ENCODE peak calls at places on chromosomes 16 and 17, in six cellular contexts. One of them, this sample, is unnamed. For H3K36me3, the result is how much of the 10 kb centered on the place peaks cover.

GRCh38 chr16:55012793-55013192 is 82.1 kb downstream of the IRX5 start:
- DNase-seq in spleen: no peak
- DNase-seq in fibroblast of lung: no peak
- DNase-seq in PC-3: no peak
- DNase-seq in psoas muscle: no peak
- DNase-seq in PC-9: no peak
- DNase-seq in this sample: no peak

GRCh38 chr17:77291591-77292386 is 151.0 kb downstream of the SEC14L1 start:
- DNase-seq in psoas muscle: no peak
- DNase-seq in PC-3: peak
- DNase-seq in fibroblast of lung: peak
- DNase-seq in PC-9: no peak
- DNase-seq in spleen: no peak
- DNase-seq in this sample: no peak

GRCh38 chr16:66924527-66925321 is 611 bp downstream of the RRAD start:
- DNase-seq in PC-9: peak
- DNase-seq in spleen: no peak
- DNase-seq in PC-3: peak
- DNase-seq in psoas muscle: peak
- DNase-seq in fibroblast of lung: no peak
- DNase-seq in this sample: peak

GRCh38 chr17:1529863-1530262 is 13.5 kb upstream of the INPP5K start:
- DNase-seq in psoas muscle: no peak
- DNase-seq in fibroblast of lung: no peak
- DNase-seq in PC-9: no peak
- DNase-seq in PC-3: no peak
- DNase-seq in spleen: no peak
- DNase-seq in this sample: no peak

GRCh38 chr16:88770459-88771293 is 14.3 kb downstream of the PIEZO1 start:
- DNase-seq in PC-3: peak
- DNase-seq in psoas muscle: peak
- DNase-seq in fibroblast of lung: peak
- DNase-seq in PC-9: peak
- DNase-seq in spleen: peak
- DNase-seq in this sample: peak

GRCh38 chr16:54473201-54473993 is 186.8 kb upstream of the IRX3 start:
- DNase-seq in fibroblast of lung: no peak
- DNase-seq in psoas muscle: no peak
- DNase-seq in spleen: no peak
- DNase-seq in PC-9: no peak
- DNase-seq in PC-3: no peak
- DNase-seq in this sample: no peak

GRCh38 chr16:26071383-26071782 is 379.6 kb downstream of the HS3ST4 start:
- DNase-seq in PC-9: no peak
- DNase-seq in psoas muscle: no peak
- DNase-seq in spleen: no peak
- DNase-seq in fibroblast of lung: no peak
- DNase-seq in PC-3: no peak
- DNase-seq in this sample: no peak

GRCh38 chr16:27827765-27828164 is 235.7 kb downstream of the GSG1L start:
- DNase-seq in spleen: peak
- DNase-seq in fibroblast of lung: no peak
- DNase-seq in psoas muscle: no peak
- DNase-seq in PC-9: no peak
- DNase-seq in PC-3: no peak
- DNase-seq in this sample: no peak

GRCh38 chr16:82629441-82630027 is 2.8 kb downstream of the CDH13 start:
- DNase-seq in fibroblast of lung: peak
- DNase-seq in psoas muscle: no peak
- DNase-seq in PC-3: peak
- DNase-seq in PC-9: no peak
- DNase-seq in spleen: no peak
- DNase-seq in this sample: peak

GRCh38 chr16:1706386-1707192 is 594 bp downstream of the MAPK8IP3 start:
- DNase-seq in spleen: no peak
- DNase-seq in fibroblast of lung: peak
- DNase-seq in PC-3: no peak
- DNase-seq in PC-9: no peak
- DNase-seq in psoas muscle: no peak
- DNase-seq in this sample: peak

GRCh38 chr17:47785538-47786123 is 36.0 kb downstream of the OSBPL7 start:
- DNase-seq in PC-9: no peak
- DNase-seq in PC-3: peak
- DNase-seq in spleen: no peak
- DNase-seq in fibroblast of lung: peak
- DNase-seq in psoas muscle: no peak
- DNase-seq in this sample: peak

GRCh38 chr17:46176975-46177374 is 16.3 kb downstream of the KANSL1 start:
- DNase-seq in PC-9: no peak
- DNase-seq in psoas muscle: no peak
- DNase-seq in spleen: no peak
- DNase-seq in fibroblast of lung: no peak
- DNase-seq in PC-3: no peak
- DNase-seq in this sample: no peak

GRCh38 chr17:51279183-51279582 is 18.8 kb downstream of the UTP18 start:
- DNase-seq in psoas muscle: no peak
- DNase-seq in PC-3: no peak
- DNase-seq in PC-9: no peak
- DNase-seq in spleen: no peak
- DNase-seq in fibroblast of lung: no peak
- DNase-seq in this sample: no peak

GRCh38 chr17:60170835-60171752 is 21.3 kb downstream of the CA4 start:
- DNase-seq in PC-3: no peak
- DNase-seq in fibroblast of lung: no peak
- DNase-seq in PC-9: no peak
- DNase-seq in spleen: no peak
- DNase-seq in psoas muscle: no peak
- DNase-seq in this sample: peak

GRCh38 chr17:74584714-74585113 is 7.4 kb downstream of the CD300LD start:
- DNase-seq in spleen: no peak
- DNase-seq in PC-3: no peak
- DNase-seq in psoas muscle: no peak
- DNase-seq in fibroblast of lung: no peak
- DNase-seq in PC-9: no peak
- DNase-seq in this sample: no peak

GRCh38 chr16:82755570-82756282 is 129.0 kb downstream of the CDH13 start:
- DNase-seq in spleen: no peak
- DNase-seq in psoas muscle: no peak
- DNase-seq in PC-9: no peak
- DNase-seq in fibroblast of lung: peak
- DNase-seq in PC-3: no peak
- DNase-seq in this sample: no peak

GRCh38 chr17:79826210-79826680 is 13.0 kb downstream of the CBX4 start:
- DNase-seq in PC-3: no peak
- DNase-seq in psoas muscle: no peak
- DNase-seq in spleen: no peak
- DNase-seq in fibroblast of lung: no peak
- DNase-seq in PC-9: no peak
- DNase-seq in this sample: peak

GRCh38 chr17:12790806-12791148 is 1.5 kb downstream of the ARHGAP44 start:
- DNase-seq in PC-3: no peak
- DNase-seq in fibroblast of lung: no peak
- DNase-seq in PC-9: no peak
- DNase-seq in spleen: no peak
- DNase-seq in psoas muscle: no peak
- DNase-seq in this sample: no peak

GRCh38 chr17:28125530-28126382 is 83.3 kb downstream of the NLK start:
- DNase-seq in PC-3: no peak
- DNase-seq in PC-9: no peak
- DNase-seq in fibroblast of lung: no peak
- DNase-seq in spleen: no peak
- DNase-seq in psoas muscle: no peak
- DNase-seq in this sample: no peak

GRCh38 chr16:46996391-46996790 is 22.9 kb upstream of the DNAJA2 start:
- DNase-seq in fibroblast of lung: peak
- DNase-seq in PC-3: no peak
- DNase-seq in spleen: no peak
- DNase-seq in psoas muscle: no peak
- DNase-seq in PC-9: no peak
- DNase-seq in this sample: peak

GRCh38 chr17:19424934-19425868 is 14.2 kb downstream of the RNF112 start:
- DNase-seq in PC-9: no peak
- DNase-seq in PC-3: peak
- DNase-seq in fibroblast of lung: no peak
- DNase-seq in spleen: no peak
- DNase-seq in psoas muscle: no peak
- DNase-seq in this sample: no peak

GRCh38 chr17:2706911-2707510 is 4.6 kb downstream of the CLUH start:
- DNase-seq in fibroblast of lung: no peak
- DNase-seq in psoas muscle: peak
- DNase-seq in spleen: peak
- DNase-seq in PC-3: no peak
- DNase-seq in PC-9: no peak
- DNase-seq in this sample: no peak

GRCh38 chr17:74163271-74163821 is 40.1 kb upstream of the RPL38 start:
- DNase-seq in psoas muscle: no peak
- DNase-seq in PC-9: no peak
- DNase-seq in fibroblast of lung: no peak
- DNase-seq in spleen: no peak
- DNase-seq in PC-3: no peak
- DNase-seq in this sample: no peak

GRCh38 chr17:29066603-29067002 is 23.7 kb downstream of the PIPOX start:
- DNase-seq in fibroblast of lung: no peak
- DNase-seq in PC-3: no peak
- DNase-seq in spleen: no peak
- DNase-seq in PC-9: no peak
- DNase-seq in psoas muscle: no peak
- DNase-seq in this sample: no peak

GRCh38 chr16:68233835-68234187 is 2.1 kb downstream of the ESRP2 start:
- DNase-seq in PC-3: no peak
- DNase-seq in psoas muscle: no peak
- DNase-seq in PC-9: no peak
- DNase-seq in fibroblast of lung: no peak
- DNase-seq in spleen: no peak
- DNase-seq in this sample: no peak

GRCh38 chr17:18056214-18056613 is 17.0 kb downstream of the GID4 start:
- DNase-seq in PC-3: no peak
- DNase-seq in spleen: no peak
- DNase-seq in PC-9: no peak
- DNase-seq in fibroblast of lung: no peak
- DNase-seq in psoas muscle: no peak
- DNase-seq in this sample: no peak
- H3K36me3 ChIP-seq in PC-3: under half
- H3K36me3 ChIP-seq in spleen: under half
- H3K36me3 ChIP-seq in PC-9: under half
- H3K36me3 ChIP-seq in fibroblast of lung: under half
- H3K36me3 ChIP-seq in psoas muscle: under half
- H3K36me3 ChIP-seq in this sample: under half

DNA sequence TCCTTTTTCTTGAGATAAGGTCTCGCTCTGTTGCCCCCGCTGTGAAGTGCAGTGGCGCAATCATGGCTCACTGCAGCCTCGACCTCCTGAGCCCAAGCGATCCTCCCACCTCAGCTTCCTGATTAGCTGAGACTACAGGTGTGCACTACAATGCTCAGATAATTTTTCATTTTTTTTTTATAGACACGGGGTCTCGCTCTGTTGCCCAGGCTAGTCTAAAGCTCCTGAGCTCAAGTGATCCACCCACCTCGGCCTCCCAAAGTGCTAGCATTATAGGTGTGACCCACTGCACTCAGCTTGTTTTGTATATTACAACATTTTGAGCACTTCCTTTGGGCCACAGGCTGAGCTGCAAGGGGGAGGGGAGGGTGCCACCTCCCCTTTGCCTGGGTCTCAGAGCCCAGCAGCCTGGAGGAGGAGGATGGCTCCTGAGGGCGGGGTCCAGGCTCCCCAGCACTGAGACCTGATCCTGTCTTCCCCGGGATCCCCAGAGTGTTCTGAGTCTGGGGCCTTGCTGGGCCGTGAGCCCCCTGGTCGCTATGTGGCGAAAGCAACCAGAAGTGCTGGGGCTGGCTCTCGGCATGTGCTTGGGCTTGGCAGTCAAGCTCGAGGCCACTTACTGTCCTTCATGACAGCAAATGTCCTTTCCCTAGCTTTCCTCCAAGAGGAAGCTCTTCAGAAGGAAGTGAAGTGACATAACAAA is 8.1 kb downstream of the DEF8 start:
- DNase-seq in spleen: peak
- DNase-seq in PC-3: no peak
- DNase-seq in fibroblast of lung: no peak
- DNase-seq in PC-9: no peak
- DNase-seq in psoas muscle: no peak
- DNase-seq in this sample: no peak
- H3K4me3 ChIP-seq in spleen: peak
- H3K4me3 ChIP-seq in PC-3: no peak
- H3K4me3 ChIP-seq in fibroblast of lung: no peak
- H3K4me3 ChIP-seq in PC-9: no peak
- H3K4me3 ChIP-seq in psoas muscle: no peak
- H3K4me3 ChIP-seq in this sample: no peak

GRCh38 chr17:50109785-50110184 is 14.6 kb downstream of the PDK2 start:
- DNase-seq in psoas muscle: no peak
- DNase-seq in PC-3: no peak
- DNase-seq in PC-9: no peak
- DNase-seq in fibroblast of lung: no peak
- DNase-seq in spleen: no peak
- DNase-seq in this sample: no peak
- H3K36me3 ChIP-seq in psoas muscle: under half
- H3K36me3 ChIP-seq in PC-3: under half
- H3K36me3 ChIP-seq in PC-9: under half
- H3K36me3 ChIP-seq in fibroblast of lung: under half
- H3K36me3 ChIP-seq in spleen: under half
- H3K36me3 ChIP-seq in this sample: under half

GRCh38 chr17:34254651-34255380 is at the start of gene CCL2:
- DNase-seq in spleen: no peak
- DNase-seq in psoas muscle: peak
- DNase-seq in PC-9: peak
- DNase-seq in fibroblast of lung: peak
- DNase-seq in PC-3: no peak
- DNase-seq in this sample: peak

GRCh38 chr17:34255841-34256240 is 756 bp downstream of the CCL2 start:
- DNase-seq in fibroblast of lung: no peak
- DNase-seq in psoas muscle: no peak
- DNase-seq in PC-3: no peak
- DNase-seq in PC-9: no peak
- DNase-seq in spleen: no peak
- DNase-seq in this sample: no peak

GRCh38 chr17:34252890-34253525 is 2.1 kb upstream of the CCL2 start:
- DNase-seq in PC-9: no peak
- DNase-seq in psoas muscle: no peak
- DNase-seq in PC-3: no peak
- DNase-seq in spleen: no peak
- DNase-seq in fibroblast of lung: peak
- DNase-seq in this sample: no peak

GRCh38 chr17:34255381-34255732 is 272 bp downstream of the CCL2 start:
- DNase-seq in PC-3: no peak
- DNase-seq in fibroblast of lung: peak
- DNase-seq in psoas muscle: no peak
- DNase-seq in PC-9: no peak
- DNase-seq in spleen: no peak
- DNase-seq in this sample: no peak

GRCh38 chr17:34254146-34254545 is 939 bp upstream of the CCL2 start:
- DNase-seq in spleen: no peak
- DNase-seq in psoas muscle: no peak
- DNase-seq in PC-3: no peak
- DNase-seq in fibroblast of lung: peak
- DNase-seq in PC-9: no peak
- DNase-seq in this sample: peak
- H3K4me3 ChIP-seq in spleen: no peak
- H3K4me3 ChIP-seq in psoas muscle: no peak
- H3K4me3 ChIP-seq in PC-3: no peak
- H3K4me3 ChIP-seq in fibroblast of lung: no peak
- H3K4me3 ChIP-seq in PC-9: no peak
- H3K4me3 ChIP-seq in this sample: no peak